ENCODE peak calls at places on chromosomes 2 and 18, in ten cellular contexts. U, L, M, T, Z, V, C, W, F and R are unnamed samples.

GRCh38 chr2:54673501-54673998 is 49.9 kb upstream of the EML6 start:
- DNase-seq in U (peak), L (peak), M (peak), T (no peak), Z (peak), V (no peak), C (no peak), W (peak), F (no peak), R (no peak)

GRCh38 chr18:75418293-75418692 is 9.2 kb downstream of the SMIM21 start:
- DNase-seq in U (no peak), L (no peak), M (no peak), T (no peak), Z (no peak), V (peak), C (no peak), W (no peak), F (no peak), R (no peak)

GRCh38 chr2:46439582-46439981 is 39.8 kb upstream of the TMEM247 start:
- DNase-seq in U (peak), L (no peak), M (no peak), T (no peak), Z (no peak), V (no peak), C (no peak), W (no peak), F (no peak), R (no peak)

GRCh38 chr18:51361130-51361860 is 163.8 kb upstream of the MEX3C start:
- DNase-seq in U (no peak), L (no peak), M (no peak), T (no peak), Z (no peak), V (peak), C (no peak), W (no peak), F (no peak), R (no peak)

GRCh38 chr18:55446996-55447671 is 140.9 kb downstream of the TCF4 start:
- DNase-seq in U (no peak), L (no peak), M (no peak), T (peak), Z (no peak), V (no peak), C (no peak), W (peak), F (no peak), R (no peak)

GRCh38 chr2:58925676-58926081 is 684.6 kb upstream of the FANCL start:
- DNase-seq in U (no peak), L (no peak), M (no peak), T (no peak), Z (no peak), V (peak), C (peak), W (no peak), F (peak), R (no peak)

GRCh38 chr2:203951366-203951902 is 14.9 kb downstream of the ICOS start:
- DNase-seq in U (no peak), L (no peak), M (no peak), T (peak), Z (no peak), V (no peak), C (no peak), W (no peak), F (no peak), R (no peak)

GRCh38 chr2:229627728-229628127 is 86.6 kb downstream of the DNER start:
- DNase-seq in U (no peak), L (no peak), M (no peak), T (no peak), Z (peak), V (peak), C (no peak), W (no peak), F (no peak), R (no peak)

GRCh38 chr18:13872373-13872772 is 43.0 kb downstream of the MC2R start:
- DNase-seq in U (no peak), L (no peak), M (no peak), T (no peak), Z (no peak), V (no peak), C (no peak), W (no peak), F (no peak), R (no peak)

GRCh38 chr18:5238371-5238758 is 41.3 kb upstream of the AKAIN1 start:
- DNase-seq in U (peak), L (no peak), M (peak), T (peak), Z (peak), V (peak), C (no peak), W (peak), F (no peak), R (peak)

GRCh38 chr2:240567872-240568677 is at the start of gene RNPEPL1:
- DNase-seq in U (peak), L (peak), M (no peak), T (peak), Z (peak), V (no peak), C (peak), W (peak), F (no peak), R (no peak)

GRCh38 chr2:162828545-162828944 is 10.0 kb downstream of the KCNH7 start:
- DNase-seq in U (peak), L (no peak), M (no peak), T (no peak), Z (no peak), V (peak), C (no peak), W (no peak), F (no peak), R (no peak)

GRCh38 chr18:30915336-30915988 is 127.1 kb downstream of the DSC3 start:
- DNase-seq in U (peak), L (no peak), M (no peak), T (no peak), Z (no peak), V (peak), C (no peak), W (no peak), F (no peak), R (no peak)

GRCh38 chr2:120590841-120591240 is 144.8 kb upstream of the GLI2 start:
- DNase-seq in U (no peak), L (no peak), M (no peak), T (no peak), Z (no peak), V (no peak), C (no peak), W (no peak), F (no peak), R (no peak)

GRCh38 chr2:43360137-43360536 is 133.7 kb upstream of the ZFP36L2 start:
- DNase-seq in U (peak), L (no peak), M (no peak), T (no peak), Z (no peak), V (no peak), C (no peak), W (no peak), F (no peak), R (no peak)